ENCODE peak calls at places on chromosome 11, in five cellular contexts. One of them, this sample, is unnamed.

GRCh38 chr11:36177837-36178236 is 111.4 kb downstream of the COMMD9 start:
- DNase-seq in hypothalamus: no peak
- DNase-seq in neural crest cell: no peak
- DNase-seq in AG10803: no peak
- DNase-seq in AG04450: no peak
- DNase-seq in this sample: no peak

GRCh38 chr11:92111291-92111690 is 113.3 kb upstream of the FAT3 start:
- DNase-seq in AG04450: no peak
- DNase-seq in hypothalamus: no peak
- DNase-seq in neural crest cell: no peak
- DNase-seq in AG10803: no peak
- DNase-seq in this sample: no peak

GRCh38 chr11:119992171-119993051 is 145.5 kb downstream of the TRIM29 start:
- DNase-seq in AG10803: no peak
- DNase-seq in AG04450: no peak
- DNase-seq in hypothalamus: no peak
- DNase-seq in neural crest cell: no peak
- DNase-seq in this sample: no peak

GRCh38 chr11:125079878-125080530 is 16.9 kb downstream of the SLC37A2 start:
- DNase-seq in AG10803: no peak
- DNase-seq in AG04450: no peak
- DNase-seq in hypothalamus: no peak
- DNase-seq in neural crest cell: no peak
- DNase-seq in this sample: no peak

GRCh38 chr11:116678887-116679286 is 93.9 kb downstream of the BUD13 start:
- DNase-seq in neural crest cell: no peak
- DNase-seq in AG10803: no peak
- DNase-seq in AG04450: no peak
- DNase-seq in hypothalamus: no peak
- DNase-seq in this sample: no peak

GRCh38 chr11:118790357-118791014 is 478 bp downstream of the DDX6 start:
- DNase-seq in neural crest cell: peak
- DNase-seq in AG10803: peak
- DNase-seq in AG04450: no peak
- DNase-seq in hypothalamus: peak
- DNase-seq in this sample: peak

GRCh38 chr11:102560555-102561011 is 30.0 kb upstream of the MMP7 start:
- DNase-seq in AG10803: peak
- DNase-seq in neural crest cell: no peak
- DNase-seq in AG04450: peak
- DNase-seq in hypothalamus: no peak
- DNase-seq in this sample: peak

GRCh38 chr11:44034639-44035038 is 13.1 kb upstream of the ACCSL start:
- DNase-seq in neural crest cell: no peak
- DNase-seq in AG04450: no peak
- DNase-seq in AG10803: no peak
- DNase-seq in hypothalamus: no peak
- DNase-seq in this sample: no peak

GRCh38 chr11:125062931-125063428 is at the start of gene SLC37A2:
- DNase-seq in AG04450: no peak
- DNase-seq in neural crest cell: peak
- DNase-seq in AG10803: peak
- DNase-seq in hypothalamus: peak
- DNase-seq in this sample: peak

GRCh38 chr11:85682330-85683305 is 3.4 kb downstream of the CCDC89 start:
- DNase-seq in neural crest cell: no peak
- DNase-seq in AG10803: peak
- DNase-seq in AG04450: peak
- DNase-seq in hypothalamus: peak
- DNase-seq in this sample: peak

GRCh38 chr11:18366286-18366685 is 28.1 kb upstream of the LDHA start:
- DNase-seq in AG10803: no peak
- DNase-seq in neural crest cell: no peak
- DNase-seq in hypothalamus: no peak
- DNase-seq in AG04450: no peak
- DNase-seq in this sample: no peak

GRCh38 chr11:119318240-119319135 is 1.6 kb upstream of the MCAM start:
- DNase-seq in hypothalamus: no peak
- DNase-seq in AG04450: no peak
- DNase-seq in AG10803: peak
- DNase-seq in neural crest cell: no peak
- DNase-seq in this sample: peak

GRCh38 chr11:133064961-133065360 is 467.3 kb downstream of the OPCML start:
- DNase-seq in hypothalamus: no peak
- DNase-seq in AG04450: no peak
- DNase-seq in AG10803: no peak
- DNase-seq in neural crest cell: no peak
- DNase-seq in this sample: no peak

GRCh38 chr11:79312591-79313267 is 128.1 kb downstream of the TENM4 start:
- DNase-seq in AG10803: peak
- DNase-seq in neural crest cell: no peak
- DNase-seq in hypothalamus: no peak
- DNase-seq in AG04450: no peak
- DNase-seq in this sample: peak

GRCh38 chr11:72812604-72812967 is 1.6 kb upstream of the ATG16L2 start:
- DNase-seq in AG04450: no peak
- DNase-seq in neural crest cell: no peak
- DNase-seq in AG10803: no peak
- DNase-seq in hypothalamus: no peak
- DNase-seq in this sample: no peak

GRCh38 chr11:61021661-61022212 is 50.3 kb downstream of the CD6 start:
- DNase-seq in AG10803: no peak
- DNase-seq in neural crest cell: no peak
- DNase-seq in AG04450: no peak
- DNase-seq in hypothalamus: no peak
- DNase-seq in this sample: no peak

GRCh38 chr11:29184939-29185890 is 831.6 kb downstream of the KCNA4 start:
- DNase-seq in AG10803: peak
- DNase-seq in neural crest cell: no peak
- DNase-seq in hypothalamus: no peak
- DNase-seq in AG04450: peak
- DNase-seq in this sample: peak

GRCh38 chr11:21635359-21635758 is 557.5 kb upstream of the ANO5 start:
- DNase-seq in AG10803: no peak
- DNase-seq in neural crest cell: no peak
- DNase-seq in hypothalamus: no peak
- DNase-seq in AG04450: no peak
- DNase-seq in this sample: no peak

GRCh38 chr11:104151404-104152204 is 12.3 kb downstream of the PDGFD start:
- DNase-seq in neural crest cell: no peak
- DNase-seq in AG04450: no peak
- DNase-seq in hypothalamus: no peak
- DNase-seq in AG10803: peak
- DNase-seq in this sample: peak

GRCh38 chr11:92528051-92528450 is 303.4 kb downstream of the FAT3 start:
- DNase-seq in AG10803: peak
- DNase-seq in AG04450: no peak
- DNase-seq in neural crest cell: no peak
- DNase-seq in hypothalamus: no peak
- DNase-seq in this sample: peak

GRCh38 chr11:91972665-91973266 is 251.9 kb upstream of the FAT3 start:
- DNase-seq in AG04450: no peak
- DNase-seq in AG10803: no peak
- DNase-seq in neural crest cell: no peak
- DNase-seq in hypothalamus: no peak
- DNase-seq in this sample: no peak

GRCh38 chr11:9039194-9039593 is 35.4 kb upstream of the NRIP3 start:
- DNase-seq in AG04450: no peak
- DNase-seq in neural crest cell: no peak
- DNase-seq in AG10803: no peak
- DNase-seq in hypothalamus: no peak
- DNase-seq in this sample: no peak

GRCh38 chr11:118696673-118697226 is 17.3 kb upstream of the TREH start:
- DNase-seq in AG10803: no peak
- DNase-seq in hypothalamus: no peak
- DNase-seq in AG04450: no peak
- DNase-seq in neural crest cell: no peak
- DNase-seq in this sample: no peak

GRCh38 chr11:61297341-61297740 is 2.2 kb upstream of the VWCE start:
- DNase-seq in neural crest cell: no peak
- DNase-seq in hypothalamus: no peak
- DNase-seq in AG10803: peak
- DNase-seq in AG04450: no peak
- DNase-seq in this sample: no peak

GRCh38 chr11:62148271-62148980 is 24.6 kb downstream of the INCENP start:
- DNase-seq in neural crest cell: no peak
- DNase-seq in hypothalamus: no peak
- DNase-seq in AG10803: no peak
- DNase-seq in AG04450: no peak
- DNase-seq in this sample: no peak

GRCh38 chr11:17392872-17393271 is 4.4 kb upstream of the KCNJ11 start:
- DNase-seq in neural crest cell: no peak
- DNase-seq in hypothalamus: no peak
- DNase-seq in AG04450: no peak
- DNase-seq in AG10803: no peak
- DNase-seq in this sample: no peak